ENCODE peak calls at places on chromosomes 3 and 15, in four cellular contexts. One of them, this sample, is unnamed.

GRCh38 chr15:76368135-76368588 is 31.6 kb downstream of the ISL2 start:
- DNase-seq in HepG2: no peak
- DNase-seq in sigmoid colon: no peak
- DNase-seq in esophagus muscularis mucosa: no peak
- DNase-seq in this sample: no peak

GRCh38 chr3:125431391-125431790 is 56.3 kb upstream of the ZNF148 start:
- DNase-seq in sigmoid colon: no peak
- DNase-seq in esophagus muscularis mucosa: peak; percentile 62
- DNase-seq in HepG2: no peak
- DNase-seq in this sample: no peak

GRCh38 chr3:177041021-177041729 is 156.1 kb downstream of the TBL1XR1 start:
- DNase-seq in esophagus muscularis mucosa: peak; percentile 92
- DNase-seq in HepG2: no peak
- DNase-seq in sigmoid colon: peak; percentile 84
- DNase-seq in this sample: no peak

GRCh38 chr3:148697311-148698189 is at the start of gene AGTR1:
- DNase-seq in HepG2: no peak
- DNase-seq in esophagus muscularis mucosa: no peak
- DNase-seq in sigmoid colon: peak; percentile 91
- DNase-seq in this sample: peak; percentile 28

GRCh38 chr3:11546657-11547302 is 96.9 kb downstream of the VGLL4 start:
- DNase-seq in HepG2: no peak
- DNase-seq in sigmoid colon: peak; percentile 57
- DNase-seq in esophagus muscularis mucosa: no peak
- DNase-seq in this sample: no peak

GRCh38 chr15:71752604-71753289 is 57.6 kb upstream of the NR2E3 start:
- DNase-seq in sigmoid colon: no peak
- DNase-seq in esophagus muscularis mucosa: no peak
- DNase-seq in HepG2: peak; percentile 44
- DNase-seq in this sample: no peak

GRCh38 chr3:3847994-3848970 is 49.1 kb downstream of the LRRN1 start:
- DNase-seq in HepG2: no peak
- DNase-seq in sigmoid colon: no peak
- DNase-seq in esophagus muscularis mucosa: no peak
- DNase-seq in this sample: no peak

GRCh38 chr3:186931487-186932280 is 1.4 kb downstream of the ST6GAL1 start:
- DNase-seq in sigmoid colon: no peak
- DNase-seq in esophagus muscularis mucosa: no peak
- DNase-seq in HepG2: peak; percentile 78
- DNase-seq in this sample: peak; percentile 72

GRCh38 chr3:46585799-46586693 is 19.9 kb upstream of the LRRC2 start:
- DNase-seq in HepG2: peak; percentile 81
- DNase-seq in esophagus muscularis mucosa: no peak
- DNase-seq in sigmoid colon: no peak
- DNase-seq in this sample: no peak

GRCh38 chr3:33007776-33008175 is 56.3 kb downstream of the CCR4 start:
- DNase-seq in HepG2: no peak
- DNase-seq in sigmoid colon: no peak
- DNase-seq in esophagus muscularis mucosa: no peak
- DNase-seq in this sample: no peak

GRCh38 chr15:76200641-76201105 is 110.6 kb downstream of the ETFA start:
- DNase-seq in esophagus muscularis mucosa: no peak
- DNase-seq in HepG2: no peak
- DNase-seq in sigmoid colon: peak; percentile 44
- DNase-seq in this sample: peak; percentile 41

GRCh38 chr15:50261979-50262378 is 3.5 kb downstream of the HDC start:
- DNase-seq in esophagus muscularis mucosa: peak; percentile 47
- DNase-seq in sigmoid colon: no peak
- DNase-seq in HepG2: no peak
- DNase-seq in this sample: no peak

GRCh38 chr3:140829796-140830195 is 111.8 kb upstream of the SLC25A36 start:
- DNase-seq in esophagus muscularis mucosa: no peak
- DNase-seq in sigmoid colon: no peak
- DNase-seq in HepG2: no peak
- DNase-seq in this sample: no peak

GRCh38 chr15:25465835-25466234 is 27.0 kb upstream of the UBE3A start:
- DNase-seq in esophagus muscularis mucosa: no peak
- DNase-seq in sigmoid colon: no peak
- DNase-seq in HepG2: no peak
- DNase-seq in this sample: no peak

GRCh38 chr3:50347187-50347813 is 1.8 kb upstream of the ZMYND10 start:
- DNase-seq in HepG2: peak; percentile 59
- DNase-seq in esophagus muscularis mucosa: no peak
- DNase-seq in sigmoid colon: peak; percentile 83
- DNase-seq in this sample: peak; percentile 77

GRCh38 chr15:52078197-52078875 is 34.2 kb downstream of the BCL2L10 start:
- DNase-seq in sigmoid colon: no peak
- DNase-seq in esophagus muscularis mucosa: no peak
- DNase-seq in HepG2: peak; percentile 85
- DNase-seq in this sample: no peak

GRCh38 chr3:174533286-174533685 is 325.8 kb upstream of the NAALADL2 start:
- DNase-seq in HepG2: no peak
- DNase-seq in sigmoid colon: no peak
- DNase-seq in esophagus muscularis mucosa: no peak
- DNase-seq in this sample: no peak

GRCh38 chr3:32421991-32422859 is 30.6 kb downstream of the CMTM7 start:
- DNase-seq in HepG2: no peak
- DNase-seq in esophagus muscularis mucosa: peak; percentile 8
- DNase-seq in sigmoid colon: peak; percentile 94
- DNase-seq in this sample: peak; percentile 97

GRCh38 chr3:139299261-139300132 is 44.3 kb upstream of the MRPS22 start:
- DNase-seq in esophagus muscularis mucosa: no peak
- DNase-seq in sigmoid colon: no peak
- DNase-seq in HepG2: peak; percentile 88
- DNase-seq in this sample: peak; percentile 37

GRCh38 chr15:77335298-77335697 is 84.6 kb downstream of the PEAK1 start:
- DNase-seq in HepG2: no peak
- DNase-seq in sigmoid colon: no peak
- DNase-seq in esophagus muscularis mucosa: no peak
- DNase-seq in this sample: no peak

GRCh38 chr3:109363634-109364033 is 26.3 kb upstream of the DPPA4 start:
- DNase-seq in esophagus muscularis mucosa: no peak
- DNase-seq in sigmoid colon: no peak
- DNase-seq in HepG2: no peak
- DNase-seq in this sample: no peak

GRCh38 chr3:4588410-4588809 is 95.3 kb downstream of the ITPR1 start:
- DNase-seq in HepG2: no peak
- DNase-seq in esophagus muscularis mucosa: no peak
- DNase-seq in sigmoid colon: peak; percentile 72
- DNase-seq in this sample: no peak

DNA sequence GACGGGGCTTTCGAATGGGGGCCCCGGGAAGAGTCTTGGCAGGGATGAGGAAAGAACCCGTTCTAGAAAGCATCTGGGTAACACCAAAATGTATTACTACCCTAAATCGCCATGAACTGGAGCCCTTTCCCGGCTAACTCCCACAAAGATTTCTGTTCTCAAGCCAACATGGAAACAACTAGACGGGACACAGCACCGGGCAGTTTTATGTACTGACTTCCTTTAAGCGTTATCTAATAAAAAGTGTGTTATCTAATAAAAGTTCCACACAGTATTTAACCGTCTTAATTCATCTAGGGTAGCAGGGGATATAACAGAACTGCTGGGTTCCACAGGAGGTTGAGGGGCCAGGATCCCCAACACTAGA is 308 bp upstream of the C3orf62 start:
- DNase-seq in HepG2: no peak
- DNase-seq in sigmoid colon: no peak
- DNase-seq in esophagus muscularis mucosa: no peak
- DNase-seq in this sample: no peak
- H3K4me3 ChIP-seq in HepG2: no peak overlapping the region
- H3K4me3 ChIP-seq in sigmoid colon: peak overlapping the region; percentile 57
- H3K4me3 ChIP-seq in esophagus muscularis mucosa: peak overlapping the region; percentile 58
- H3K4me3 ChIP-seq in this sample: peak overlapping the region; percentile 49

DNA sequence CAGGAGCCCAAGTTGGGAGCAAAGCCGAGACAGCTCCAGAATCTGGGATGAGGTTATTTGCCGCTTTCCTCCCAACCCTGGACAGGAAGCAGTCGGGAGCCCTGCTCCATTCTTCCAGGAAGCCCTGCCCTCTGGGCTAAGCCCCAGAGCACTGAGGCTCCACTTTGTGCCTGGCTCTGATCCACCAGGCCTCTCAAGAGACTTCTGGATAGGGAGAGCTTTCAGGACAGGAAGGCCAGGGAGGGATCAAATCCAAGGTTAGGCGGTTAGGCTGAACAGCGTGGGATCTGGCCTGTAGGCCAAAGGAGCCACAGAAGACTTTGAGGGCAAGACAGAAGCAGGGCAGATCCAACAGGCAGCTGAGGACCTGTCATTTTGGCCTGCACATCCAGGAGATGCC is 835 bp downstream of the STOML1 start:
- DNase-seq in HepG2: no peak
- DNase-seq in esophagus muscularis mucosa: no peak
- DNase-seq in sigmoid colon: peak; percentile 91
- DNase-seq in this sample: no peak
- H3K4me1 ChIP-seq in HepG2: peaks cover 38% of the 10 kb centered on the region
- H3K4me1 ChIP-seq in esophagus muscularis mucosa: peaks cover 89% of the 10 kb centered on the region
- H3K4me1 ChIP-seq in sigmoid colon: peaks cover 64% of the 10 kb centered on the region
- H3K4me1 ChIP-seq in this sample: peaks cover 72% of the 10 kb centered on the region

DNA sequence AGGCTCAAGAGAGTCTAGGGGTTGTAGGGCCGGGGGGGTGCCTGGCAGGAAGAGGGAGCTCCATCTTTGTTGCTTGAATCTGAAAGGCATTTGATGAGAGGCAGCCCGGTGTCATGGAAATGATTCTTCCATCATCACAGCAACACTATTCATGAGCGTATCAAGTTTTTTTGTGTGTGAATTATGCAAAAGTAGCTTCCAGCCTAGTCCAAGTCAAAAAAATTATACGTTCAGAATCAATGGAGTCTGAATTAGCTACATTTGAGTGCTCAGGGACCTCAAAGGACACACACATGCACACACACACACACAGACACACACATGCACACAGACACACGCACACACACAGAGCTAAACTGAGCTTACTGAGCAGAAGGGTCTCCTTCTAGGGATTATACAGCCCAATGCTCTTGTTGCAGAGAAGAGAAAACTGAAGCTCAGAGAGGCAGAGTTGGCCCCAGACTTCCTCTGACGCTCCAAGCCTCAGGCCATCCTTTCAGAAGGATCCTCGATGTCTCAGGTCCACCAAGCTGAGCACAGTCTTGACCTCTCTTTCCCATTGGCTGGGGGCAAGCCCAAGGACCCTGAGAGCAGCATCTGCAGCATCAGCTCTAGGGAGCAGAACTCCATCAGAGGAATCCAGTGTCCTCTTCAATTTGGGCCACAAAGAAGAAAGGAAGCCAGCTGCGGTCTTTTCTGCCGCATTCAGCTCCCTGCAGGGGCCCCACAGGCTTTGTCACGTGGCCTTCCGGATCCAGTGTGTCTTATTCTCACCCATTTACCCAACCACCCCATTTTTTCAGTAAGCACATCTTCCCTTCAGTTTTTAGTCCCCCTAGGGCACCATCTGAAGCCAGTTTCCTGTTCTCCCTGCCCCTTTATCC is 228.0 kb downstream of the UACA start:
- DNase-seq in esophagus muscularis mucosa: no peak
- DNase-seq in HepG2: no peak
- DNase-seq in sigmoid colon: no peak
- DNase-seq in this sample: no peak
- TF ChIP-seq EP300 in esophagus muscularis mucosa: no peak
- TF ChIP-seq EP300 in HepG2: no peak
- TF ChIP-seq EP300 in sigmoid colon: no peak
- TF ChIP-seq EP300 in this sample: no peak

GRCh38 chr3:74614133-74614967 is at the start of gene CNTN3:
- DNase-seq in esophagus muscularis mucosa: no peak
- DNase-seq in sigmoid colon: peak; percentile 59
- DNase-seq in HepG2: no peak
- DNase-seq in this sample: peak; percentile 43
- H3K4me3 ChIP-seq in esophagus muscularis mucosa: peak within 1 kb of the TSS; percentile 50
- H3K4me3 ChIP-seq in sigmoid colon: peak within 1 kb of the TSS; percentile 45
- H3K4me3 ChIP-seq in HepG2: no peak within 1 kb of the TSS
- H3K4me3 ChIP-seq in this sample: peak within 1 kb of the TSS; percentile 55

GRCh38 chr3:122484985-122485384 is 29.8 kb downstream of the KPNA1 start:
- DNase-seq in sigmoid colon: no peak
- DNase-seq in esophagus muscularis mucosa: no peak
- DNase-seq in HepG2: no peak
- DNase-seq in this sample: peak; percentile 30
- H3K4me1 ChIP-seq in sigmoid colon: peaks cover 11% of the 10 kb centered on the region
- H3K4me1 ChIP-seq in esophagus muscularis mucosa: peaks cover 20% of the 10 kb centered on the region
- H3K4me1 ChIP-seq in HepG2: no peaks in the 10 kb centered on the region
- H3K4me1 ChIP-seq in this sample: peaks cover 36% of the 10 kb centered on the region

GRCh38 chr15:58793862-58794261 is 22.8 kb downstream of the MINDY2 start:
- DNase-seq in sigmoid colon: no peak
- DNase-seq in esophagus muscularis mucosa: no peak
- DNase-seq in HepG2: peak; percentile 73
- DNase-seq in this sample: no peak
- TF ChIP-seq EP300 in sigmoid colon: no peak
- TF ChIP-seq EP300 in esophagus muscularis mucosa: no peak
- TF ChIP-seq EP300 in HepG2: no peak
- TF ChIP-seq EP300 in this sample: no peak

GRCh38 chr3:58025406-58025805 is 17.2 kb downstream of the FLNB start:
- DNase-seq in sigmoid colon: peak; percentile 55
- DNase-seq in HepG2: no peak
- DNase-seq in esophagus muscularis mucosa: no peak
- DNase-seq in this sample: no peak

GRCh38 chr3:58027704-58028317 is 19.6 kb downstream of the FLNB start:
- DNase-seq in esophagus muscularis mucosa: no peak
- DNase-seq in HepG2: no peak
- DNase-seq in sigmoid colon: no peak
- DNase-seq in this sample: no peak

GRCh38 chr3:58028902-58029301 is 20.7 kb downstream of the FLNB start:
- DNase-seq in HepG2: no peak
- DNase-seq in esophagus muscularis mucosa: no peak
- DNase-seq in sigmoid colon: no peak
- DNase-seq in this sample: no peak

GRCh38 chr3:58025824-58026579 is 17.8 kb downstream of the FLNB start:
- DNase-seq in sigmoid colon: peak; percentile 78
- DNase-seq in esophagus muscularis mucosa: no peak
- DNase-seq in HepG2: peak; percentile 39
- DNase-seq in this sample: peak; percentile 71

DNA sequence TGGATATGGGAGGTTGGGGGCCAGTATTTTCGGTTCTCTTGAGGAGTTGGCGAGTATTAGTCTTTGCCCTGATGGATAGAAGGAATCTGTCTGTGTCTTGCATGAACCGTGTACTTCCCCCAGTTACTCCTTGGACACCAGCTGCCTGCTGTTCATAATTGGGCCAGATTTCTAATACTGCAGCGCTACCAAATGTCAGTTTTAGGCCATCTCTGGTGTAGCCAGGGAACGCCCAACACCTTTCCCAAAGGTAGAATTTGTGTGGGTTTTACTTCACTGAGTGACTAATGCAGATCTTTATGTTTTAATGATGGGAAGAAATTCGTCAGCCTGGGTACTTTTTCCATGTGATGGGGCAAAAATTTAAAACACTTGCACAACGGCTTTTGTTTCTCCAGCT is 18.4 kb downstream of the FLNB start:
- DNase-seq in HepG2: no peak
- DNase-seq in sigmoid colon: no peak
- DNase-seq in esophagus muscularis mucosa: no peak
- DNase-seq in this sample: no peak
- H3K4me3 ChIP-seq in HepG2: no peak overlapping the region
- H3K4me3 ChIP-seq in sigmoid colon: no peak overlapping the region
- H3K4me3 ChIP-seq in esophagus muscularis mucosa: peak overlapping the region; percentile 14
- H3K4me3 ChIP-seq in this sample: no peak overlapping the region

This sample was measured in stomach.